ENCODE peak calls at places on chromosome 1, in four cellular contexts. O is stimulated activated CD8-positive, alpha-beta memory T cell treated with anti-CD3 and anti-CD28 coated beads, Interleukin-15, amount 100 ng/mL, for 48 hours; I is mucosa of descending colon; D is DMS153. T is an unnamed sample.

GRCh38 chr1:208205216-208206013 is 38.8 kb downstream of the PLXNA2 start:
- DNase-seq in O (no peak), I (no peak), D (no peak), T (no peak)

GRCh38 chr1:160578175-160578693 is 1.1 kb downstream of the CD84 start:
- DNase-seq in O (no peak), I (no peak), D (no peak), T (no peak)

GRCh38 chr1:20711285-20712209 is 6.3 kb downstream of the KIF17 start:
- DNase-seq in O (no peak), I (no peak), D (no peak), T (no peak)

GRCh38 chr1:96559707-96560588 is 161.6 kb upstream of the PTBP2 start:
- DNase-seq in O (no peak), I (no peak), D (no peak), T (no peak)

GRCh38 chr1:53326598-53327182 is 1.2 kb downstream of the LRP8 start:
- DNase-seq in O (no peak), I (peak; percentile 65), D (peak; percentile 45), T (no peak)

GRCh38 chr1:63662846-63663245 is 69.6 kb downstream of the PGM1 start:
- DNase-seq in O (no peak), I (no peak), D (no peak), T (no peak)

GRCh38 chr1:150149490-150150453 is at the start of gene PLEKHO1:
- DNase-seq in O (peak; percentile 67), I (peak; percentile 91), D (peak; percentile 53), T (peak; percentile 58)

GRCh38 chr1:17538428-17539130 is 919 bp upstream of the ARHGEF10L start:
- DNase-seq in O (no peak), I (no peak), D (no peak), T (no peak)

GRCh38 chr1:7640920-7641319 is 130.2 kb upstream of the VAMP3 start:
- DNase-seq in O (no peak), I (no peak), D (peak; percentile 19), T (no peak)

GRCh38 chr1:39622427-39622826 is 17.0 kb downstream of the HEYL start:
- DNase-seq in O (no peak), I (no peak), D (no peak), T (no peak)

GRCh38 chr1:82329226-82329625 is 528.5 kb downstream of the ADGRL2 start:
- DNase-seq in O (no peak), I (no peak), D (no peak), T (no peak)

GRCh38 chr1:93219443-93219842 is 38.9 kb downstream of the CCDC18 start:
- DNase-seq in O (no peak), I (no peak), D (no peak), T (no peak)

GRCh38 chr1:1039145-1039910 is 19.4 kb downstream of the AGRN start:
- DNase-seq in O (no peak), I (no peak), D (no peak), T (no peak)

GRCh38 chr1:197924516-197925123 is 7.4 kb downstream of the LHX9 start:
- DNase-seq in O (no peak), I (no peak), D (no peak), T (no peak)

GRCh38 chr1:212608956-212609700 is 567 bp downstream of the ATF3 start:
- DNase-seq in O (peak; percentile 25), I (peak; percentile 64), D (no peak), T (peak; percentile 38)

GRCh38 chr1:195934839-195935557 is 673.2 kb downstream of the KCNT2 start:
- DNase-seq in O (no peak), I (no peak), D (peak; percentile 94), T (no peak)

GRCh38 chr1:72526926-72527325 is 244.6 kb upstream of the NEGR1 start:
- DNase-seq in O (no peak), I (no peak), D (no peak), T (no peak)

GRCh38 chr1:7302126-7302525 is 469.0 kb upstream of the VAMP3 start:
- DNase-seq in O (no peak), I (no peak), D (no peak), T (no peak)

GRCh38 chr1:31570228-31570627 is 6.1 kb upstream of the TINAGL1 start:
- DNase-seq in O (no peak), I (no peak), D (no peak), T (no peak)

GRCh38 chr1:46440478-46440877 is 46.4 kb downstream of the FAAH start:
- DNase-seq in O (no peak), I (no peak), D (no peak), T (no peak)

GRCh38 chr1:52032785-52033131 is 852 bp downstream of the KTI12 start:
- DNase-seq in O (no peak), I (peak; percentile 73), D (no peak), T (no peak)

GRCh38 chr1:110787328-110788071 is 85.4 kb upstream of the CD53 start:
- DNase-seq in O (no peak), I (peak; percentile 52), D (no peak), T (peak; percentile 10)

GRCh38 chr1:197902131-197902453 is 338 bp upstream of the C1orf53 start:
- DNase-seq in O (no peak), I (no peak), D (no peak), T (no peak)

GRCh38 chr1:93007941-93008577 is 46.8 kb upstream of the DIPK1A start:
- DNase-seq in O (no peak), I (no peak), D (no peak), T (no peak)

GRCh38 chr1:58412071-58412580 is 134.4 kb downstream of the OMA1 start:
- DNase-seq in O (no peak), I (no peak), D (no peak), T (no peak)